ENCODE peak calls at places on chromosomes 12 and 14, in four cellular contexts. One of them, this sample, is unnamed.
A peak's percentile ranks its signal among the peaks of the same experiment; 100 is the strongest.

GRCh38 chr14:55188686-55189295 is 2.6 kb downstream of the DLGAP5 start:
- DNase-seq in GM12892: no peak
- DNase-seq in GM12878: no peak
- DNase-seq in H1: no peak
- DNase-seq in this sample: no peak

GRCh38 chr14:91167380-91167770 is 53.5 kb downstream of the DGLUCY start:
- DNase-seq in GM12892: no peak
- DNase-seq in GM12878: no peak
- DNase-seq in H1: no peak
- DNase-seq in this sample: no peak

GRCh38 chr12:54983536-54984102 is 943 bp downstream of the TESPA1 start:
- DNase-seq in GM12892: no peak
- DNase-seq in GM12878: no peak
- DNase-seq in H1: no peak
- DNase-seq in this sample: no peak

GRCh38 chr14:68905107-68905895 is 73.8 kb downstream of the ACTN1 start:
- DNase-seq in GM12892: no peak
- DNase-seq in GM12878: no peak
- DNase-seq in H1: no peak
- DNase-seq in this sample: no peak

GRCh38 chr12:114163766-114164165 is 197.6 kb upstream of the RBM19 start:
- DNase-seq in GM12892: no peak
- DNase-seq in GM12878: no peak
- DNase-seq in H1: no peak
- DNase-seq in this sample: no peak

GRCh38 chr12:85866929-85867776 is 6.9 kb upstream of the NTS start:
- DNase-seq in GM12892: no peak
- DNase-seq in GM12878: no peak
- DNase-seq in H1: no peak
- DNase-seq in this sample: no peak

GRCh38 chr12:81987351-81987750 is 228.2 kb upstream of the PPFIA2 start:
- DNase-seq in GM12892: no peak
- DNase-seq in GM12878: no peak
- DNase-seq in H1: no peak
- DNase-seq in this sample: no peak

GRCh38 chr12:69309461-69309860 is 38.7 kb upstream of the LYZ start:
- DNase-seq in GM12892: no peak
- DNase-seq in GM12878: no peak
- DNase-seq in H1: no peak
- DNase-seq in this sample: no peak

GRCh38 chr14:55921516-55921915 is 196.7 kb upstream of the PELI2 start:
- DNase-seq in GM12892: no peak
- DNase-seq in GM12878: no peak
- DNase-seq in H1: no peak
- DNase-seq in this sample: no peak

GRCh38 chr14:90483551-90483950 is 86.7 kb downstream of the CALM1 start:
- DNase-seq in GM12892: no peak
- DNase-seq in GM12878: no peak
- DNase-seq in H1: no peak
- DNase-seq in this sample: no peak

GRCh38 chr14:54116972-54117371 is 160.3 kb upstream of the BMP4 start:
- DNase-seq in GM12892: no peak
- DNase-seq in GM12878: no peak
- DNase-seq in H1: no peak
- DNase-seq in this sample: no peak

GRCh38 chr12:123251403-123252076 is 18.3 kb downstream of the MTRFR start:
- DNase-seq in GM12892: no peak
- DNase-seq in GM12878: no peak
- DNase-seq in H1: no peak
- DNase-seq in this sample: no peak

GRCh38 chr14:48398675-48399282 is 723.4 kb upstream of the MDGA2 start:
- DNase-seq in GM12892: no peak
- DNase-seq in GM12878: no peak
- DNase-seq in H1: no peak
- DNase-seq in this sample: no peak

GRCh38 chr14:52902971-52903385 is 47.9 kb downstream of the FERMT2 start:
- DNase-seq in GM12892: no peak
- DNase-seq in GM12878: no peak
- DNase-seq in H1: no peak
- DNase-seq in this sample: no peak

GRCh38 chr12:77686760-77687159 is 143.9 kb upstream of the NAV3 start:
- DNase-seq in GM12892: no peak
- DNase-seq in GM12878: no peak
- DNase-seq in H1: no peak
- DNase-seq in this sample: no peak

GRCh38 chr12:100267603-100268281 is 765 bp downstream of the SCYL2 start:
- DNase-seq in GM12892: no peak
- DNase-seq in GM12878: no peak
- DNase-seq in H1: peak; percentile 71
- DNase-seq in this sample: no peak

GRCh38 chr12:72031066-72031465 is 92.4 kb downstream of the TPH2 start:
- DNase-seq in GM12892: no peak
- DNase-seq in GM12878: no peak
- DNase-seq in H1: no peak
- DNase-seq in this sample: no peak

GRCh38 chr12:19010726-19011125 is 118.8 kb upstream of the PLEKHA5 start:
- DNase-seq in GM12892: no peak
- DNase-seq in GM12878: no peak
- DNase-seq in H1: no peak
- DNase-seq in this sample: no peak

GRCh38 chr12:48693572-48693971 is 11.5 kb upstream of the KANSL2 start:
- DNase-seq in GM12892: no peak
- DNase-seq in GM12878: no peak
- DNase-seq in H1: no peak
- DNase-seq in this sample: no peak

GRCh38 chr14:20093442-20093841 is 17.1 kb upstream of the OR4K17 start:
- DNase-seq in GM12892: no peak
- DNase-seq in GM12878: no peak
- DNase-seq in H1: no peak
- DNase-seq in this sample: no peak

GRCh38 chr14:53714495-53715389 is 241.9 kb downstream of the BMP4 start:
- DNase-seq in GM12892: no peak
- DNase-seq in GM12878: no peak
- DNase-seq in H1: no peak
- DNase-seq in this sample: no peak

GRCh38 chr12:121277367-121277744 is 19.2 kb downstream of the CAMKK2 start:
- DNase-seq in GM12892: no peak
- DNase-seq in GM12878: no peak
- DNase-seq in H1: no peak
- DNase-seq in this sample: no peak

GRCh38 chr12:121282072-121282742 is 14.3 kb downstream of the CAMKK2 start:
- DNase-seq in GM12892: no peak
- DNase-seq in GM12878: no peak
- DNase-seq in H1: no peak
- DNase-seq in this sample: no peak

GRCh38 chr12:121278450-121279375 is 17.8 kb downstream of the CAMKK2 start:
- DNase-seq in GM12892: no peak
- DNase-seq in GM12878: no peak
- DNase-seq in H1: no peak
- DNase-seq in this sample: no peak

GRCh38 chr12:121283388-121283787 is 13.1 kb downstream of the CAMKK2 start:
- DNase-seq in GM12892: no peak
- DNase-seq in GM12878: no peak
- DNase-seq in H1: no peak
- DNase-seq in this sample: no peak

DNA sequence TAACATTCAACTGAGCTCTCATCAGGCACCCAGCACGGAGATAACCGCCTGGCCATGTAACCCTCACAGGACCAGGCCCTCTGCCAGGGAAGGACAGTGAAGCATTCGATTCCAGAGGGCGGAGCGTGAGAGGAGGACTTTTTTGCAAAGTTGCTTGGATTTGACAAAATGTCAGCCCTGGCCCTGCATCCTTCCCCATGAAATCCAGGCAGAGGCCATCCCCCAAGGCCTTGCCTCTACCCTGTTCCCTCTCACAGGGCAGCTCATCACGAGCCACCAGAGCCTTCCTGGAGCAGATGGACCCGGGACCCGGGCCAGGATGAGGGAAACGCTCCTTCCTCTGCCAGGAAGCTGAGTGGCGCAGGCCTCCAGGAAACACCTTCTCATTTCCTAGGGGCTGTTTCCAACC is 17.0 kb downstream of the CAMKK2 start:
- DNase-seq in GM12892: no peak
- DNase-seq in GM12878: no peak
- DNase-seq in H1: no peak
- DNase-seq in this sample: no peak
- TF ChIP-seq TAF1 in GM12892: no peak
- TF ChIP-seq TAF1 in GM12878: no peak
- TF ChIP-seq TAF1 in H1: no peak
- TF ChIP-seq TAF1 in this sample: no peak

DNA sequence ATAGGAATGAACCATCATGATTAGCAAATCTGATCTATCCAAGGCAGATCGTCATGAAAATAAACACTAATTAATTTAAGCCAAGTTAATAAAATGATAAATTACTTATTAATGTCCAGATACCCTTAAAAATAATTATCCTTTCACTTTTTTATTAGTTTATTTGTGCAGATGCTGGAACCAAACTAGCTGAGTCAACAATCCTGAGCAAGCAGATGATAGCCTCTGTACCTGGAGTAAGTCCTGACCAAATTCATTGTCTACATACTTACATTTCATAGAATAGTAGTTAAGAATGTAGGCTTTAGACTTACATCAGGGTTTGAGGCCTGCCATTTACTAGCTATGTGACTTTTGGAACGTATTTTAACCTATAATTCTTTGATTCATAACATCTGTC is 105.8 kb downstream of the PRIMA1 start:
- DNase-seq in GM12892: no peak
- DNase-seq in GM12878: no peak
- DNase-seq in H1: no peak
- DNase-seq in this sample: no peak
- TF ChIP-seq POLR2A in GM12892: no peak
- TF ChIP-seq POLR2A in GM12878: no peak
- TF ChIP-seq POLR2A in H1: no peak
- TF ChIP-seq POLR2A in this sample: no peak

GRCh38 chr14:84465890-84466289 is 1064.1 kb upstream of the FLRT2 start:
- DNase-seq in GM12892: no peak
- DNase-seq in GM12878: no peak
- DNase-seq in H1: no peak
- DNase-seq in this sample: no peak
- TF ChIP-seq POLR2AphosphoS5 in GM12892: no peak
- TF ChIP-seq POLR2AphosphoS5 in GM12878: no peak
- TF ChIP-seq POLR2AphosphoS5 in H1: no peak
- TF ChIP-seq POLR2AphosphoS5 in this sample: no peak

DNA sequence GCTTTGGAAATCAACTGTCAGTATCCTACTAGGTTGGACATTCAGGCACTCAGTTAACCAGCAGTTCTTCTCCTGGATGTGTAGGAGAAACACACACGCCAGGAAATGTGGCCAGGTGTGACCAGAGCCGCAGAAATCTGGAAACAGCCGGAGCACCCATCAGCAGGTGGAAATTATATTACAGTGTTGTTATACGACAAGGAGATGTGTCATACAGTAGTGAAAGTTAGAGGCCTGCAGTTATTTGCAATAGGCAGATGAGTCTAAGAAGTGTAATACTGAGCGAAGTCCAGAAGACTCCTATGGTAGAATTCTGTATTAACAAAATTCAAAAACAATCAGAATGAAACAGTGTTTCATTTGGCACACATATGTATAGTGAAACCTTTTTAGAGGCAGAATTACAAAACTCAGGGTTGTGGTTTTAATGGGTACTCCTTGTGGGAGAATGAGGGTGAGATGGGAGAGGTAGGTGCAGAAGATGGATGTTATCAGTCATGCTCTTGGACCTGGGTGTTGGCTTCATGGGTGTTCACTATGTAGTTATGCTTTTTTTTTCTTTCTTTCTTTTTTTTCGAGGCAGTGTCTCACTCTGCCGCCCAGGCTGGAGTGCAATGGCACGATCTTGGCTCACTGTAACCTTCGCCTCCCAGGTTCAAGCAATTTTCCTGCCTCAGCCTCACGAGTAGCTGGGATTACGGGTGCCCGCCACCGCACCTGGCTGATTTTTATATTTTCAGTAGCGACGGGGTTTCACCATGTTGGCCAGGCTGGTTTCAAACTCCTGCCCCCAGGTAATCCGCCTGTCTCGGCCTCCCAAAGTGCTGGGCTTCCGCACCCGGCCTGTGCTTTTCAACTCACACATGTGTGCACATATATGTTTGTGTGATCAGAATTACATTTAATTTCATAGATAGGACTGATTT is 39.2 kb upstream of the AMN start:
- DNase-seq in GM12892: no peak
- DNase-seq in GM12878: no peak
- DNase-seq in H1: no peak
- DNase-seq in this sample: no peak
- TF ChIP-seq TAF1 in GM12892: no peak
- TF ChIP-seq TAF1 in GM12878: no peak
- TF ChIP-seq TAF1 in H1: no peak
- TF ChIP-seq TAF1 in this sample: no peak

GRCh38 chr14:89029961-89030694 is 205.7 kb downstream of the TTC8 start:
- DNase-seq in GM12892: no peak
- DNase-seq in GM12878: no peak
- DNase-seq in H1: no peak
- DNase-seq in this sample: no peak

GRCh38 chr14:89024691-89025090 is 200.2 kb downstream of the TTC8 start:
- DNase-seq in GM12892: no peak
- DNase-seq in GM12878: no peak
- DNase-seq in H1: no peak
- DNase-seq in this sample: no peak

GRCh38 chr14:89028462-89029134 is 204.1 kb downstream of the TTC8 start:
- DNase-seq in GM12892: no peak
- DNase-seq in GM12878: no peak
- DNase-seq in H1: no peak
- DNase-seq in this sample: no peak

GRCh38 chr14:89025581-89026236 is 201.3 kb downstream of the TTC8 start:
- DNase-seq in GM12892: no peak
- DNase-seq in GM12878: no peak
- DNase-seq in H1: no peak
- DNase-seq in this sample: no peak

DNA sequence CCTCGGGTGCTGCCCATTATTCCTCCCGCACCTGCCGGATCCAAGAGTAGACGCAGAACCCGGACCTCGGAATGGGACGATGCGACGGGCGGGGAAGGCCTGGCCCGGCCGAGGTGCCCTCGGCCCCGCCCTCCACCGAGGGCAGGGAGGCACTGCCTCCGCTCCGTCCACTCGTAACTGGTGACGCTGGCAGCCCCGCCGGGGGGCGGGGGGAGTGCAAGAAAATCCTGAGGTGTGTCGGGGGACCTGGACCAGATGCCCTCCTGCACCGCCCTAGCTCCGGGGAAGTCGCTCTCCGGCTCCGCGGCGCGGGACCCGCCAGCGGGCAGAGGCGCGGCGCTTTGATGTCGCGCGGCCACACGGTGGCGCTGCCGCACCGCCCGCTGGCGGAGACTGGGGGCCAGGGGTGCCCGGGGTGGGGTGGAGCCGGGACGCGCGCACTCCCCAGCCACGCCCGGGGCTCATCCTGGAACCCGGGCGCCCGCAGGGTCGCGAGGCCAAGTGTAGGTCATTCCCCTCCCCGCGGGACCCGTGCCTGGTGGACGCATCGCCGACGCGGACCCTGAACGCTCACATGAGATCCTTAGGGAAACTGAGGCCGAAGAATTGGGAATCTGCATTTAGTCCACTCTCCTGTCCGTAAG is 202.8 kb downstream of the TTC8 start:
- DNase-seq in GM12892: peak; percentile 92
- DNase-seq in GM12878: no peak
- DNase-seq in H1: peak; percentile 89
- DNase-seq in this sample: peak; percentile 94
- TF ChIP-seq POLR2A in GM12892: no peak
- TF ChIP-seq POLR2A in GM12878: no peak
- TF ChIP-seq POLR2A in H1: no peak
- TF ChIP-seq POLR2A in this sample: no peak

This sample was measured in GM12891.